ENCODE peak calls at places on chromosomes 3 and 15, in five cellular contexts. One of them, this sample, is unnamed.

GRCh38 chr3:23837691-23838090 is 31.9 kb downstream of the UBE2E1 start:
- DNase-seq in nephron progenitor cell: no peak
- DNase-seq in activated naive CD8-positive, alpha-beta T cell treated with anti-CD3 and anti-CD28 coated beads, Interleukin-2, amount 50 U/mL, for 24 hours: no peak
- DNase-seq in prostate gland: no peak
- DNase-seq in mesendoderm: no peak
- DNase-seq in this sample: no peak

GRCh38 chr3:115100172-115100571 is 46.9 kb downstream of the ZBTB20 start:
- DNase-seq in nephron progenitor cell: no peak
- DNase-seq in activated naive CD8-positive, alpha-beta T cell treated with anti-CD3 and anti-CD28 coated beads, Interleukin-2, amount 50 U/mL, for 24 hours: no peak
- DNase-seq in prostate gland: peak
- DNase-seq in mesendoderm: peak
- DNase-seq in this sample: no peak

GRCh38 chr15:88897456-88898194 is 2.3 kb upstream of the HAPLN3 start:
- DNase-seq in nephron progenitor cell: peak
- DNase-seq in activated naive CD8-positive, alpha-beta T cell treated with anti-CD3 and anti-CD28 coated beads, Interleukin-2, amount 50 U/mL, for 24 hours: peak
- DNase-seq in prostate gland: peak
- DNase-seq in mesendoderm: peak
- DNase-seq in this sample: peak

GRCh38 chr15:90895571-90896117 is 7.5 kb upstream of the MAN2A2 start:
- DNase-seq in nephron progenitor cell: no peak
- DNase-seq in activated naive CD8-positive, alpha-beta T cell treated with anti-CD3 and anti-CD28 coated beads, Interleukin-2, amount 50 U/mL, for 24 hours: no peak
- DNase-seq in prostate gland: no peak
- DNase-seq in mesendoderm: peak
- DNase-seq in this sample: no peak

GRCh38 chr15:72515591-72516389 is 41.7 kb downstream of the ARIH1 start:
- DNase-seq in nephron progenitor cell: no peak
- DNase-seq in activated naive CD8-positive, alpha-beta T cell treated with anti-CD3 and anti-CD28 coated beads, Interleukin-2, amount 50 U/mL, for 24 hours: no peak
- DNase-seq in prostate gland: no peak
- DNase-seq in mesendoderm: no peak
- DNase-seq in this sample: no peak

GRCh38 chr3:121979734-121980449 is 42.2 kb downstream of the ILDR1 start:
- DNase-seq in nephron progenitor cell: no peak
- DNase-seq in activated naive CD8-positive, alpha-beta T cell treated with anti-CD3 and anti-CD28 coated beads, Interleukin-2, amount 50 U/mL, for 24 hours: no peak
- DNase-seq in prostate gland: no peak
- DNase-seq in mesendoderm: no peak
- DNase-seq in this sample: no peak

GRCh38 chr3:139326707-139327106 is 17.1 kb upstream of the MRPS22 start:
- DNase-seq in nephron progenitor cell: no peak
- DNase-seq in activated naive CD8-positive, alpha-beta T cell treated with anti-CD3 and anti-CD28 coated beads, Interleukin-2, amount 50 U/mL, for 24 hours: no peak
- DNase-seq in prostate gland: no peak
- DNase-seq in mesendoderm: no peak
- DNase-seq in this sample: no peak

GRCh38 chr15:66163553-66163952 is 90.0 kb downstream of the MEGF11 start:
- DNase-seq in nephron progenitor cell: no peak
- DNase-seq in activated naive CD8-positive, alpha-beta T cell treated with anti-CD3 and anti-CD28 coated beads, Interleukin-2, amount 50 U/mL, for 24 hours: no peak
- DNase-seq in prostate gland: no peak
- DNase-seq in mesendoderm: no peak
- DNase-seq in this sample: no peak

GRCh38 chr3:171173732-171174131 is 147.2 kb upstream of the SLC2A2 start:
- DNase-seq in nephron progenitor cell: no peak
- DNase-seq in activated naive CD8-positive, alpha-beta T cell treated with anti-CD3 and anti-CD28 coated beads, Interleukin-2, amount 50 U/mL, for 24 hours: no peak
- DNase-seq in prostate gland: no peak
- DNase-seq in mesendoderm: no peak
- DNase-seq in this sample: no peak

GRCh38 chr15:85047271-85047948 is 65.8 kb downstream of the PDE8A start:
- DNase-seq in nephron progenitor cell: no peak
- DNase-seq in activated naive CD8-positive, alpha-beta T cell treated with anti-CD3 and anti-CD28 coated beads, Interleukin-2, amount 50 U/mL, for 24 hours: no peak
- DNase-seq in prostate gland: no peak
- DNase-seq in mesendoderm: peak
- DNase-seq in this sample: no peak

GRCh38 chr3:123372789-123373534 is 75.9 kb downstream of the ADCY5 start:
- DNase-seq in nephron progenitor cell: no peak
- DNase-seq in activated naive CD8-positive, alpha-beta T cell treated with anti-CD3 and anti-CD28 coated beads, Interleukin-2, amount 50 U/mL, for 24 hours: no peak
- DNase-seq in prostate gland: no peak
- DNase-seq in mesendoderm: no peak
- DNase-seq in this sample: no peak

GRCh38 chr3:186746008-186746407 is 28.8 kb downstream of the KNG1 start:
- DNase-seq in nephron progenitor cell: no peak
- DNase-seq in activated naive CD8-positive, alpha-beta T cell treated with anti-CD3 and anti-CD28 coated beads, Interleukin-2, amount 50 U/mL, for 24 hours: no peak
- DNase-seq in prostate gland: no peak
- DNase-seq in mesendoderm: peak
- DNase-seq in this sample: peak

GRCh38 chr3:159928692-159929091 is 59.9 kb upstream of the IL12A start:
- DNase-seq in nephron progenitor cell: no peak
- DNase-seq in activated naive CD8-positive, alpha-beta T cell treated with anti-CD3 and anti-CD28 coated beads, Interleukin-2, amount 50 U/mL, for 24 hours: no peak
- DNase-seq in prostate gland: no peak
- DNase-seq in mesendoderm: peak
- DNase-seq in this sample: no peak

GRCh38 chr15:101461097-101461496 is 28.4 kb downstream of the PCSK6 start:
- DNase-seq in nephron progenitor cell: no peak
- DNase-seq in activated naive CD8-positive, alpha-beta T cell treated with anti-CD3 and anti-CD28 coated beads, Interleukin-2, amount 50 U/mL, for 24 hours: no peak
- DNase-seq in prostate gland: no peak
- DNase-seq in mesendoderm: no peak
- DNase-seq in this sample: no peak

GRCh38 chr3:39121626-39122025 is 14.1 kb downstream of the TTC21A start:
- DNase-seq in nephron progenitor cell: no peak
- DNase-seq in activated naive CD8-positive, alpha-beta T cell treated with anti-CD3 and anti-CD28 coated beads, Interleukin-2, amount 50 U/mL, for 24 hours: no peak
- DNase-seq in prostate gland: no peak
- DNase-seq in mesendoderm: no peak
- DNase-seq in this sample: no peak

GRCh38 chr15:62649793-62650420 is 392.6 kb upstream of the TPM1 start:
- DNase-seq in nephron progenitor cell: no peak
- DNase-seq in activated naive CD8-positive, alpha-beta T cell treated with anti-CD3 and anti-CD28 coated beads, Interleukin-2, amount 50 U/mL, for 24 hours: peak
- DNase-seq in prostate gland: no peak
- DNase-seq in mesendoderm: no peak
- DNase-seq in this sample: no peak

GRCh38 chr3:120555661-120556509 is 40.3 kb upstream of the NDUFB4 start:
- DNase-seq in nephron progenitor cell: no peak
- DNase-seq in activated naive CD8-positive, alpha-beta T cell treated with anti-CD3 and anti-CD28 coated beads, Interleukin-2, amount 50 U/mL, for 24 hours: no peak
- DNase-seq in prostate gland: peak
- DNase-seq in mesendoderm: no peak
- DNase-seq in this sample: peak

This sample was measured in heart right ventricle.